ENCODE peak calls at places on chromosomes 16 and 17, in five cellular contexts. S is BE2C, E is fibroblast of the aortic adventitia, Q is Peyer's patch, C is fibroblast of villous mesenchyme. F is an unnamed sample.

GRCh38 chr16:67150058-67150832 is 553 bp downstream of the B3GNT9 start:
- DNase-seq in Q (no peak), S (peak), C (peak), E (peak), F (peak)

GRCh38 chr16:87076950-87077749 is 240.0 kb downstream of the C16orf95 start:
- DNase-seq in S (peak), E (peak), C (peak), Q (peak), F (peak)

GRCh38 chr17:4147751-4148310 is 4.8 kb downstream of the CYB5D2 start:
- DNase-seq in Q (no peak), S (no peak), C (no peak), E (no peak), F (no peak)

GRCh38 chr17:76179496-76180467 is 38.7 kb upstream of the FOXJ1 start:
- DNase-seq in C (peak), Q (no peak), E (peak), S (no peak), F (no peak)

GRCh38 chr17:7586673-7587419 is 3.0 kb downstream of the SOX15 start:
- DNase-seq in C (no peak), Q (peak), E (no peak), S (peak), F (no peak)

GRCh38 chr16:48499822-48500440 is 110.0 kb downstream of the N4BP1 start:
- DNase-seq in E (peak), Q (peak), S (no peak), C (peak), F (peak)

GRCh38 chr16:81744911-81745310 is 34.2 kb upstream of the PLCG2 start:
- DNase-seq in C (no peak), Q (no peak), E (no peak), S (no peak), F (no peak)

GRCh38 chr17:4594406-4595349 is 10.3 kb downstream of the SMTNL2 start:
- DNase-seq in C (no peak), S (no peak), Q (peak), E (no peak), F (no peak)

GRCh38 chr16:81601008-81601428 is 156.4 kb downstream of the CMIP start:
- DNase-seq in Q (no peak), S (no peak), E (peak), C (peak), F (peak)

GRCh38 chr16:27232061-27232841 is 28.9 kb downstream of the KDM8 start:
- DNase-seq in E (no peak), Q (peak), C (no peak), S (no peak), F (no peak)

GRCh38 chr17:7177954-7178477 is 1.2 kb downstream of the ASGR1 start:
- DNase-seq in E (no peak), C (peak), S (no peak), Q (no peak), F (peak)

GRCh38 chr16:47523342-47524006 is 62.3 kb downstream of the PHKB start:
- DNase-seq in C (no peak), S (no peak), E (no peak), Q (no peak), F (no peak)

GRCh38 chr17:57121308-57122042 is 36.4 kb downstream of the AKAP1 start:
- DNase-seq in C (peak), Q (no peak), E (peak), S (peak), F (peak)

GRCh38 chr16:19283637-19284036 is 1.9 kb upstream of the CLEC19A start:
- DNase-seq in C (no peak), S (no peak), Q (no peak), E (no peak), F (no peak)

GRCh38 chr17:58630883-58631522 is 60.8 kb downstream of the TEX14 start:
- DNase-seq in Q (peak), S (peak), E (no peak), C (no peak), F (no peak)

GRCh38 chr17:17275991-17276390 is 5.1 kb downstream of the COPS3 start:
- DNase-seq in E (no peak), C (no peak), S (no peak), Q (peak), F (no peak)

GRCh38 chr17:4555863-4556646 is 871 bp upstream of the MYBBP1A start:
- DNase-seq in Q (peak), S (no peak), C (no peak), E (no peak), F (no peak)

GRCh38 chr16:81562174-81562849 is 117.7 kb downstream of the CMIP start:
- DNase-seq in S (no peak), C (no peak), E (peak), Q (no peak), F (no peak)

GRCh38 chr17:32960815-32961214 is 30.8 kb upstream of the SPACA3 start:
- DNase-seq in E (no peak), Q (no peak), S (no peak), C (peak), F (no peak)

GRCh38 chr17:32356750-32357149 is 6.8 kb downstream of the ZNF207 start:
- DNase-seq in C (no peak), Q (no peak), S (no peak), E (no peak), F (no peak)

GRCh38 chr17:64025732-64026294 is 5.4 kb upstream of the ICAM2 start:
- DNase-seq in S (peak), E (peak), C (peak), Q (peak), F (peak)

GRCh38 chr17:79427621-79428539 is 183.0 kb downstream of the RBFOX3 start:
- DNase-seq in C (no peak), Q (no peak), E (no peak), S (no peak), F (no peak)

GRCh38 chr17:8120520-8121443 is 2.5 kb upstream of the ALOXE3 start:
- DNase-seq in Q (peak), S (peak), C (peak), E (peak), F (peak)

GRCh38 chr17:39757176-39757662 is 19.5 kb downstream of the GRB7 start:
- DNase-seq in S (no peak), Q (peak), C (no peak), E (no peak), F (no peak)

GRCh38 chr16:67528870-67529638 is 425 bp downstream of the RIPOR1 start:
- DNase-seq in E (no peak), Q (peak), S (peak), C (peak), F (no peak)

GRCh38 chr17:15446036-15446435 is 21.4 kb downstream of the CDRT4 start:
- DNase-seq in E (no peak), C (no peak), Q (no peak), S (no peak), F (no peak)

GRCh38 chr17:29384901-29385300 is 5.3 kb upstream of the TAOK1 start:
- DNase-seq in Q (no peak), C (no peak), E (no peak), S (no peak), F (no peak)

GRCh38 chr16:11914759-11915643 is 755 bp downstream of the GSPT1 start:
- DNase-seq in C (peak), Q (peak), S (peak), E (peak), F (peak)

GRCh38 chr16:67847064-67847861 is at the start of gene CENPT:
- DNase-seq in C (peak), S (peak), Q (peak), E (peak), F (peak)

GRCh38 chr17:79622201-79622601 is 11.3 kb upstream of the RBFOX3 start:
- DNase-seq in E (no peak), Q (peak), S (no peak), C (no peak), F (no peak)

GRCh38 chr17:7650509-7651096 is at the start of gene ATP1B2:
- DNase-seq in Q (peak), C (peak), E (peak), S (peak), F (no peak)

GRCh38 chr16:921321-921905 is 49.4 kb downstream of the LMF1 start:
- DNase-seq in E (no peak), C (no peak), Q (no peak), S (peak), F (no peak)

GRCh38 chr16:11094075-11094593 is 149.8 kb downstream of the CLEC16A start:
- DNase-seq in C (peak), S (no peak), Q (peak), E (peak), F (peak)

GRCh38 chr16:65120811-65121721 is 797 bp downstream of the CDH11 start:
- DNase-seq in E (peak), Q (no peak), S (peak), C (peak), F (peak)

GRCh38 chr17:37820313-37821024 is 75.6 kb upstream of the HNF1B start:
- DNase-seq in C (peak), Q (no peak), E (no peak), S (no peak), F (no peak)
- H3K4me3 ChIP-seq in C (no peak), Q (no peak), E (no peak), S (no peak), F (no peak)

DNA sequence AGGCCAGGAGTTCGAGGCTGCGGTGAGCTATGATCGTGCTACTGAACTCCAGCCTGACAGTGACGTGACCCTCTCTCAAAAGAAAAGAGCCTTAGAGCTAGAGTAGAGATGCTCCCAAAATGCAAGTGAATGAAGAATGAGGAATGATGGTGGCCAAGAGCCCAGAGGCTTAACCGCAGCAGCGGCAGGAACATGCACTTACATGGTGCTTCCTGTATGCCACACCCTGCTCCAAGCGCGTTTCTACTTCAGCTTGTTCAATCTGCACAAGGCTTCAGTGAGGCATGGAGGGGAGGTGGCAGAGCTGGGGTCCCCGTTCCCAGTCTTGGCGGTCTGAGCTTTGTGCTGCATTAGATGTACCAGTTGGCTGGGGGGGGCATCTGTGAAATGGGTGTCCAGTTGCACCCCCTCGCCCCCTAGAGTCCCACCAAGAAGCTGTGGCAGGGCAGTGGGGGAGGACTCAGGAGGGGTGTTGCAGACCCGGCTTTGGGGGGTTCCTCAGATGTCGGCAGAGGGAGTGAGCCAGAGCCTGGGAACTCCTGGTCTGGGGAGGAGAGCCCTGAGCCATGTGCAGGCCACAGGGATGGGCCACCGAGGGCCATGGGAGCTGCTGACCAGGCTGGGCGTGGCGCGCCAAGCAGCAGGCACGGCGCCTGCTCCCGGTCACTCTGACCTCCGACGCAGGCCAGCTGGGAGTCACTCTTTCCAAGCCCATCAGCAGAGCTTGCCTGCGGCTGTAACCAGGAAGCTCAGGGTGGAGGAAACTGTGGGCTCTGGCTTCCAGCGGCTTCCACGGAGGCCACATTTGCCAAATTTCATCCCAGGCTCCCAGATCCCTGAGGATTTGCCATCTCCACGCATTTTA is 260.1 kb downstream of the PARN start:
- DNase-seq in S (no peak), Q (no peak), E (peak), C (peak), F (no peak)
- TF ChIP-seq CTCF in S (no peak), Q (no peak), E (no peak), C (no peak), F (no peak)

GRCh38 chr16:88809676-88810165 is 2.0 kb downstream of the APRT start:
- DNase-seq in Q (no peak), S (no peak), C (no peak), E (no peak), F (no peak)
- H3K4me3 ChIP-seq in Q (no peak), S (no peak), C (no peak), E (peak), F (no peak)

GRCh38 chr17:77654861-77655260 is 303.6 kb upstream of the TNRC6C start:
- DNase-seq in E (no peak), S (no peak), C (no peak), Q (no peak), F (no peak)
- TF ChIP-seq CTCF in E (no peak), S (no peak), C (no peak), Q (no peak), F (no peak)

DNA sequence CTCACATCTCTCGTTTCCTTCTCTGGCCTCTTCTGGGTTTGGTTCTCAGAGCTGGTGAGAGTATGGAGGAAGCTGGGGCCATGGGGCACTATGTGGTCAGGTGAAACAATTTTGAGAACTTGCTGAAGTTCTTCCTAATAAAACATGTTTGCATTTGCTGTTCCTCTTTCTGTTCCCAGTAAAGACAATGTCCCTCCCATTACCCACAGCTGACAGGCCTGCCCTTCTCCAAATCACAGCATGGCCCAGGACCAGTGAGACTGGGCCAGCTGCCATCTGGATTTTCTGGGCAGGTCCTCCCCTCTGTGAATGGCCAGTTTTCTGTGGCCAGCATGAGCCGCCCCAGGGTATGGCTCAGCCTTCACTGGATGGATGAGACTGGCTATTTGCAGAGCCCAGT is at the start of gene CD300H:
- DNase-seq in S (no peak), C (no peak), Q (no peak), E (no peak), F (no peak)
- H3K4me3 ChIP-seq in S (no peak), C (no peak), Q (no peak), E (no peak), F (no peak)

DNA sequence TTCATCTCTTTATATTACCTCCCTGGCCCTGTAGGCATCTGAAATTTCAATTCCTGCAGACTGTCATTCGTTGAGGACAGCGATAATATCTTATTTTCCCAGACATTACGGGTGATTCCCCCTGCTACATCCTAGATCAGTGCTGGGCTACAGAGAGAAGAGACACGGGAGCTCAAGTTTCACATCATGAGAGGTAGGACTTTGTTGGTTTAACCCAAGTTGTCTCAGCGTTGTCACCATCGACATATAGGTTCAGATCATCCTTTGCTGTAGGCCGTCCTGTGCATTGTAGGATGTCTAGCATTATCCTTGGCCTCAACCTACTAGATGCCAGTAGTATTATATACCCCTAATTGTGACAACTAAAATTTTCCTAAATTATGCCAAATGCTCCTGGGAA is 19.3 kb downstream of the MT1X start:
- DNase-seq in E (no peak), C (no peak), Q (no peak), S (no peak), F (no peak)
- TF ChIP-seq CTCF in E (no peak), C (no peak), Q (no peak), S (no peak), F (no peak)

DNA sequence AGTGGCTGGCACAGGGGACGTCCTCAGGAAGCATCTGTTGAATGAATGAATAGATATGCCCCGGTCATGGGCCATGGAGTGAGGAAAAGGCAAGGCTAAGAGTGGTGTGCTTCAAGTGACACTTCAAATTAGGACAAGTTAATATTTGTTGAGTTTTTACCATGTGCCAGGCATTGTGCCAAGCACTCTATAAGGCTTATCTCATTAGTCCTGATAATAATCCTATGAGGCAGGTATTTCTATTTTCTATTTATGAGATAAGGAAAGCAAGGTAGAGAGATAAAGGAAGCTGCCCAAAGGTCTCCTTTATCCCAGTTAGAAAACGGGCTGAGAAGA is 9.0 kb downstream of the SARM1 start:
- DNase-seq in E (no peak), Q (no peak), C (no peak), S (no peak), F (no peak)
- H3K4me3 ChIP-seq in E (no peak), Q (no peak), C (no peak), S (no peak), F (no peak)

DNA sequence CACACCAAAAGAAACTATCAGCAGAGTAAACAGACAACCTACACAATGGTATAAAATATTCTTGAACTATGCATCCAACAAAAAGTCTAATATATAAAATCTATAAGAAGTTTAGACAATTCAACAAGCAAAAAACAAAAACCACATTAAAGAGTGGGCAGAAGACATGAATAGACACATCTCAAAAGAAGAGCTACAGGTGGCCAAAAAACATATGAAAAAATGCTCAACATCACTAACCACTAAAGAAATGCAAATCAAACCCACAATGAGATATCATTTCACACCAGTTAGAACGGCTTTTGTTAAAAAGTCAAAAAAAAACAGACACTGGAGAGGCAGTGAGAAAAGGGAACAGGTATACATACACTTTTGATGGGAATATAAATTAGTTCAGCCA is 348.9 kb upstream of the MAF start:
- DNase-seq in C (no peak), Q (no peak), S (no peak), E (no peak), F (no peak)
- TF ChIP-seq CTCF in C (no peak), Q (no peak), S (no peak), E (no peak), F (no peak)

DNA sequence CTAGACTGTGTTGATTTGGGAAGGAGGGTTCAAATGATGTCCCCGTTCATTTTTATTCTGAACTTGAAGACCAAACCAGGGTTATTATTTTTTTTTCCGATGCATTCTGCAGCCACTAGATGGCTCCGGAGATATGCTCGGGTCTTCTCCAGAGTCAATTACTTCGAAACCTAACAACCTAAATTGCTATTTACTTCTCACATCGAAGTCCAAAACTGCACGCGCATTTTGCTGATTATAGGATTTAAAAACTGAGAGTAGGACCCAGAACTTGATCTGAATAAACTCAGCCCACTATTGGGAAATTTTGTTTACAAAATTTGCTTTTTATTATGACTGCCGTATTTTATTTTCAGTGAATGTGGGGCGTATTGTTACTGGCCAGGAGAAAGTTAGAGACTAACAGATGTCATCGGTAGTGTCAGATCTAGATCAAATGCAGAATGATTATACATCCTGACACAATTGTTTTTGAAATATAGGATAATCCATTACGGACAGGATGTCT is 263.8 kb downstream of the HS3ST3A1 start:
- DNase-seq in Q (no peak), C (peak), S (peak), E (peak), F (peak)
- H3K4me3 ChIP-seq in Q (peak), C (peak), S (peak), E (peak), F (peak)

GRCh38 chr16:73390491-73390890 is 342.6 kb upstream of the ZFHX3 start:
- DNase-seq in S (no peak), C (no peak), E (no peak), Q (no peak), F (no peak)

GRCh38 chr16:73387979-73388378 is 340.1 kb upstream of the ZFHX3 start:
- DNase-seq in Q (no peak), E (no peak), C (no peak), S (no peak), F (no peak)

GRCh38 chr16:73390936-73391335 is 343.0 kb upstream of the ZFHX3 start:
- DNase-seq in E (no peak), Q (no peak), S (no peak), C (no peak), F (no peak)

GRCh38 chr16:73385701-73386100 is 337.8 kb upstream of the ZFHX3 start:
- DNase-seq in C (no peak), S (no peak), Q (no peak), E (no peak), F (no peak)

GRCh38 chr16:73389075-73389474 is 341.1 kb upstream of the ZFHX3 start:
- DNase-seq in Q (no peak), S (no peak), E (no peak), C (no peak), F (no peak)
- TF ChIP-seq CTCF in Q (no peak), S (no peak), E (no peak), C (no peak), F (no peak)